ENCODE peak calls at places on chromosomes 1 and 21, in four cellular contexts. One of them, this sample, is unnamed. For H3K27me3, the result is how much of the 10 kb centered on the place peaks cover.

GRCh38 chr21:38664821-38665220 is 140.9 kb upstream of the ETS2 start:
- DNase-seq in HL-60: peak
- DNase-seq in HCT116: no peak
- DNase-seq in HepG2: no peak
- DNase-seq in this sample: no peak

GRCh38 chr1:96400074-96400473 is 321.5 kb upstream of the PTBP2 start:
- DNase-seq in HL-60: no peak
- DNase-seq in HCT116: no peak
- DNase-seq in HepG2: no peak
- DNase-seq in this sample: no peak

GRCh38 chr1:61753998-61754508 is 11.8 kb downstream of the PATJ start:
- DNase-seq in HL-60: no peak
- DNase-seq in HCT116: no peak
- DNase-seq in HepG2: no peak
- DNase-seq in this sample: no peak

GRCh38 chr1:175742790-175743459 is 470 bp downstream of the TNR start:
- DNase-seq in HL-60: no peak
- DNase-seq in HCT116: no peak
- DNase-seq in HepG2: peak
- DNase-seq in this sample: no peak

GRCh38 chr1:219542828-219543518 is 69.9 kb downstream of the ZC3H11B start:
- DNase-seq in HL-60: no peak
- DNase-seq in HCT116: no peak
- DNase-seq in HepG2: no peak
- DNase-seq in this sample: no peak

GRCh38 chr1:910311-910880 is 13.3 kb upstream of the SAMD11 start:
- DNase-seq in HL-60: no peak
- DNase-seq in HCT116: no peak
- DNase-seq in HepG2: no peak
- DNase-seq in this sample: no peak

GRCh38 chr1:11541956-11542355 is 63.0 kb downstream of the DISP3 start:
- DNase-seq in HL-60: no peak
- DNase-seq in HCT116: no peak
- DNase-seq in HepG2: no peak
- DNase-seq in this sample: no peak

GRCh38 chr21:39523398-39523797 is 71.6 kb downstream of the SH3BGR start:
- DNase-seq in HL-60: no peak
- DNase-seq in HCT116: no peak
- DNase-seq in HepG2: no peak
- DNase-seq in this sample: no peak

GRCh38 chr1:38433097-38433722 is 386.6 kb upstream of the POU3F1 start:
- DNase-seq in HL-60: no peak
- DNase-seq in HCT116: no peak
- DNase-seq in HepG2: no peak
- DNase-seq in this sample: no peak

GRCh38 chr21:43902441-43902840 is 37.4 kb downstream of the AGPAT3 start:
- DNase-seq in HL-60: no peak
- DNase-seq in HCT116: no peak
- DNase-seq in HepG2: no peak
- DNase-seq in this sample: no peak

GRCh38 chr21:41559658-41560599 is 52.0 kb upstream of the TMPRSS2 start:
- DNase-seq in HL-60: no peak
- DNase-seq in HCT116: no peak
- DNase-seq in HepG2: no peak
- DNase-seq in this sample: no peak

GRCh38 chr1:70038025-70038424 is 167.4 kb downstream of the LRRC40 start:
- DNase-seq in HL-60: no peak
- DNase-seq in HCT116: no peak
- DNase-seq in HepG2: no peak
- DNase-seq in this sample: no peak

GRCh38 chr1:234669499-234669898 is 59.5 kb upstream of the IRF2BP2 start:
- DNase-seq in HL-60: no peak
- DNase-seq in HCT116: no peak
- DNase-seq in HepG2: no peak
- DNase-seq in this sample: no peak

GRCh38 chr1:76547916-76548315 is 319.4 kb upstream of the ST6GALNAC5 start:
- DNase-seq in HL-60: no peak
- DNase-seq in HCT116: no peak
- DNase-seq in HepG2: no peak
- DNase-seq in this sample: no peak

GRCh38 chr1:213852107-213852506 is 135.7 kb upstream of the PROX1 start:
- DNase-seq in HL-60: no peak
- DNase-seq in HCT116: no peak
- DNase-seq in HepG2: no peak
- DNase-seq in this sample: no peak

GRCh38 chr1:2530501-2531361 is 668 bp upstream of the HES5 start:
- DNase-seq in HL-60: no peak
- DNase-seq in HCT116: no peak
- DNase-seq in HepG2: no peak
- DNase-seq in this sample: no peak
- H3K4me3 ChIP-seq in HL-60: no peak
- H3K4me3 ChIP-seq in HCT116: no peak
- H3K4me3 ChIP-seq in HepG2: no peak
- H3K4me3 ChIP-seq in this sample: no peak

GRCh38 chr21:32415451-32415850 is 2.9 kb downstream of the EVA1C start:
- DNase-seq in HL-60: no peak
- DNase-seq in HCT116: no peak
- DNase-seq in HepG2: no peak
- DNase-seq in this sample: no peak
- H3K27me3 ChIP-seq in HL-60: under half
- H3K27me3 ChIP-seq in HCT116: under half
- H3K27me3 ChIP-seq in HepG2: under half
- H3K27me3 ChIP-seq in this sample: under half

DNA sequence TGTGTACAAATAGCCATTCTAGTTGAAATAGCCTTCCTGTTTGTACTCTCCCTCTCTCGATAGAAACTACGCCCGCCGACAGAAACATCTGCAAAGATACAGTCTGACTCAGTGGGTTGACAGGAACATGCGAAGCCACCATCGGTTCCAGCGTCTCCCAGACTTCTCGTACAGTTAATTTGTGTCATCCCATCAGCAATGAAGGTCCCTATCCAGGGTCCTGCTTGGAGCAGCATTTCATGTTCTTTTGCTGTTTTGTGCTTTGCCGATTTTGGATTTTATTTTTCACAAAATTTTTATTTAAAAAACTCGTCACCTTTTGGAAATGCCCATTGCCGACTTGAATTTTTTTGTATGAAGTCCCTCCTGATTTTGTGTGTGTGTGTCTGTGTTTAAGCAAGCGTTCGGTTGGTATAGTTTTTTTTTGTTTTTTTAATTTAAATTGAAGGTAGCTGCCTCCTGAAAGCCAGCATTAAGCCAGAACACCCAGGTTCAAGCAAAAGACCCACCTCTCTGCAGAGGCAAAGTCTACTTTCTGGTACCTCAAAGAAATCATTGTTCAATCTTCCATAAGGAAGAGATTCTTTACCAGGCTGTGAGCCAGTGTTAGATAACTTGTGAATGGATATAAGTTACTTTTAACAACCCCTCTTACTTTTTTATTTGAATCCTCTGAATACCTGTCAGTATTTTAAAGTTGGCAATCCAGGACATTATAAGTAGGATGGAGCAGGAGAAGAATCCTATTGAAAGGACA is 14.7 kb downstream of the FNDC5 start:
- DNase-seq in HL-60: no peak
- DNase-seq in HCT116: no peak
- DNase-seq in HepG2: no peak
- DNase-seq in this sample: no peak
- TF ChIP-seq REST in HL-60: peak
- TF ChIP-seq REST in HCT116: no peak
- TF ChIP-seq REST in HepG2: no peak
- TF ChIP-seq REST in this sample: no peak

GRCh38 chr1:44776749-44777068 is 1.4 kb downstream of the RPS8 start:
- DNase-seq in HL-60: no peak
- DNase-seq in HCT116: no peak
- DNase-seq in HepG2: no peak
- DNase-seq in this sample: no peak

GRCh38 chr1:44778705-44779576 is 3.6 kb downstream of the RPS8 start:
- DNase-seq in HL-60: no peak
- DNase-seq in HCT116: no peak
- DNase-seq in HepG2: no peak
- DNase-seq in this sample: no peak

GRCh38 chr1:44775930-44776748 is 799 bp downstream of the RPS8 start:
- DNase-seq in HL-60: peak
- DNase-seq in HCT116: no peak
- DNase-seq in HepG2: no peak
- DNase-seq in this sample: no peak

GRCh38 chr1:44777969-44778635 is 2.8 kb downstream of the RPS8 start:
- DNase-seq in HL-60: no peak
- DNase-seq in HCT116: no peak
- DNase-seq in HepG2: no peak
- DNase-seq in this sample: no peak

GRCh38 chr1:44777547-44777946 is 2.2 kb downstream of the RPS8 start:
- DNase-seq in HL-60: no peak
- DNase-seq in HCT116: no peak
- DNase-seq in HepG2: no peak
- DNase-seq in this sample: no peak
- H3K4me3 ChIP-seq in HL-60: peak
- H3K4me3 ChIP-seq in HCT116: peak
- H3K4me3 ChIP-seq in HepG2: peak
- H3K4me3 ChIP-seq in this sample: peak

GRCh38 chr1:156847591-156848460 is 11.1 kb downstream of the INSRR start:
- DNase-seq in HL-60: no peak
- DNase-seq in HCT116: no peak
- DNase-seq in HepG2: no peak
- DNase-seq in this sample: no peak
- H3K27me3 ChIP-seq in HL-60: half or more
- H3K27me3 ChIP-seq in HCT116: under half
- H3K27me3 ChIP-seq in HepG2: under half
- H3K27me3 ChIP-seq in this sample: under half

GRCh38 chr1:182441719-182442118 is 8.2 kb upstream of the RGSL1 start:
- DNase-seq in HL-60: no peak
- DNase-seq in HCT116: no peak
- DNase-seq in HepG2: no peak
- DNase-seq in this sample: no peak
- TF ChIP-seq REST in HL-60: no peak
- TF ChIP-seq REST in HCT116: no peak
- TF ChIP-seq REST in HepG2: no peak
- TF ChIP-seq REST in this sample: no peak

DNA sequence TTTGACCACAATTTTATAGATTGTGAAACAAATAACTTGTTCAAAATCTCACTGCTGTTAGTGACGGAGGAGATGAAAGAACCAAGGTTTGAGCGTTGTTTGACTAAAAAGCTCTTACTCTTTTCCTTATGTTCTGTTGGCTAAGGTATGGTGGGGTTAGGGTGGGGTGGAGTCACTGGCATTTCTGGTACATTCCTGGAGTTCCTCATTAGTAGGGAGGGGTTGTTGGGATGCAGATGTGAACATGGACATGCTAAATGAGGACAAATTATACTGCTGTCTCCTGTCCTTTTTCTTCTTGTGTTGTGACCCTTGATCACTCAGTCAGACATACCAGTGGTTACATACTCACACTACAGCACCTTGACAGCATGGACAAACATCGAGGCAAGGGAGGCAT is 26.2 kb upstream of the CD1D start:
- DNase-seq in HL-60: no peak
- DNase-seq in HCT116: no peak
- DNase-seq in HepG2: no peak
- DNase-seq in this sample: no peak
- H3K4me3 ChIP-seq in HL-60: no peak
- H3K4me3 ChIP-seq in HCT116: no peak
- H3K4me3 ChIP-seq in HepG2: no peak
- H3K4me3 ChIP-seq in this sample: no peak

GRCh38 chr1:47508900-47509488 is 71.2 kb downstream of the FOXD2 start:
- DNase-seq in HL-60: no peak
- DNase-seq in HCT116: no peak
- DNase-seq in HepG2: no peak
- DNase-seq in this sample: no peak
- H3K27me3 ChIP-seq in HL-60: under half
- H3K27me3 ChIP-seq in HCT116: under half
- H3K27me3 ChIP-seq in HepG2: under half
- H3K27me3 ChIP-seq in this sample: under half